ENCODE peak calls at places on chromosomes 6 and 20, in five cellular contexts. H is astrocyte, C is neural progenitor cell, B is H9, A is IMR-90. R is an unnamed sample.

GRCh38 chr6:168999392-168999791 is 254.3 kb downstream of the THBS2 start:
- DNase-seq in H (no peak), C (no peak), B (no peak), A (no peak), R (no peak)

GRCh38 chr6:74752303-74752702 is 453.6 kb downstream of the COL12A1 start:
- DNase-seq in H (no peak), C (no peak), B (no peak), A (no peak), R (no peak)

GRCh38 chr6:27547157-27548075 is 74.5 kb upstream of the ZNF184 start:
- DNase-seq in H (peak; percentile 44), C (peak; percentile 78), B (peak; percentile 69), A (peak; percentile 68), R (peak; percentile 74)

GRCh38 chr20:19746396-19746795 is 11.7 kb upstream of the RIN2 start:
- DNase-seq in H (no peak), C (no peak), B (no peak), A (no peak), R (no peak)

GRCh38 chr6:11848852-11849731 is 70.5 kb upstream of the ADTRP start:
- DNase-seq in H (peak; percentile 52), C (no peak), B (no peak), A (peak; percentile 42), R (no peak)

GRCh38 chr6:2220154-2220553 is 25.3 kb downstream of the GMDS start:
- DNase-seq in H (no peak), C (no peak), B (no peak), A (no peak), R (no peak)

GRCh38 chr6:64376394-64376793 is 740.8 kb downstream of the PHF3 start:
- DNase-seq in H (no peak), C (peak; percentile 74), B (no peak), A (no peak), R (no peak)

GRCh38 chr6:137155830-137156229 is 17.6 kb downstream of the IL22RA2 start:
- DNase-seq in H (peak; percentile 70), C (no peak), B (no peak), A (no peak), R (no peak)

GRCh38 chr6:147053311-147053921 is 150.8 kb upstream of the STXBP5 start:
- DNase-seq in H (no peak), C (peak; percentile 62), B (peak; percentile 50), A (no peak), R (no peak)

GRCh38 chr6:158042245-158042798 is 60.7 kb downstream of the SYNJ2 start:
- DNase-seq in H (peak; percentile 96), C (no peak), B (peak; percentile 26), A (peak; percentile 93), R (peak; percentile 69)

GRCh38 chr6:37204014-37204751 is 34.2 kb downstream of the PIM1 start:
- DNase-seq in H (peak; percentile 38), C (no peak), B (no peak), A (peak; percentile 47), R (no peak)

GRCh38 chr6:148934956-148935355 is 188.1 kb downstream of the UST start:
- DNase-seq in H (no peak), C (no peak), B (no peak), A (no peak), R (no peak)

GRCh38 chr6:161359617-161359945 is 85.7 kb upstream of the AGPAT4 start:
- DNase-seq in H (peak; percentile 35), C (no peak), B (no peak), A (no peak), R (no peak)

GRCh38 chr6:35786810-35787209 is 6.0 kb downstream of the CLPSL1 start:
- DNase-seq in H (no peak), C (no peak), B (no peak), A (no peak), R (no peak)

GRCh38 chr20:63377256-63378114 is 16.3 kb upstream of the CHRNA4 start:
- DNase-seq in H (no peak), C (peak; percentile 91), B (peak; percentile 62), A (no peak), R (no peak)

GRCh38 chr6:34412054-34412453 is 13.8 kb downstream of the RPS10 start:
- DNase-seq in H (peak; percentile 2), C (no peak), B (no peak), A (no peak), R (no peak)

DNA sequence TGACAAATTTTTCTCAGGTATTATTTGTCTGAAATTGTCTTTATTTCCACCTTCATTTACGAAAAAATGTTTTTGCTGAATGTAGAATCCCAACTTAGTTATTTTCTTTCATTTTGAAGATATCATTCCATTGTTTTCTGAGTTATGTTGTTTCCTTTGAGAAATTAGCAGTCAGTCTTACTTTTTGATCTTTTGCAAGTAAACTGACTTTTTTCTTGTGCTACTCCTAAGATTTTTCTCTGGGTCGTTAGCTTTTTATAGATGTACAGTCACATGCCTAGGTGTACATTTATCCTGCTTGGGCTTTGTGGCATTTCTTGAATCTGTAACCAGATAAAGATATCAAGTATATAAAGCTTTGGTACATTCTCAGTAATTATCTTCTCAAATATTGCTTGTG is 29.6 kb upstream of the ASIP start:
- DNase-seq in H (no peak), C (no peak), B (no peak), A (no peak), R (no peak)
- H3K9me3 ChIP-seq in H (peaks cover 4% of the 10 kb centered on the region), C (peaks cover 5% of the 10 kb centered on the region), B (no peaks in the 10 kb centered on the region), A (peaks cover 13% of the 10 kb centered on the region), R (peaks cover 5% of the 10 kb centered on the region)

GRCh38 chr6:45421700-45422540 is 44.2 kb upstream of the SUPT3H start:
- DNase-seq in H (peak; percentile 58), C (peak; percentile 80), B (peak; percentile 52), A (peak; percentile 67), R (no peak)

GRCh38 chr6:45423901-45424627 is 46.3 kb upstream of the SUPT3H start:
- DNase-seq in H (no peak), C (peak; percentile 65), B (peak; percentile 48), A (no peak), R (no peak)

GRCh38 chr6:45422541-45423110 is 44.9 kb upstream of the SUPT3H start:
- DNase-seq in H (peak; percentile 55), C (peak; percentile 73), B (peak; percentile 68), A (peak; percentile 55), R (no peak)

GRCh38 chr6:45424628-45424955 is 46.9 kb upstream of the SUPT3H start:
- DNase-seq in H (no peak), C (no peak), B (no peak), A (no peak), R (no peak)

GRCh38 chr6:45423111-45423900 is 45.6 kb upstream of the SUPT3H start:
- DNase-seq in H (no peak), C (peak; percentile 65), B (peak; percentile 64), A (no peak), R (no peak)
- H2AFZ ChIP-seq in H (peak overlapping the region; percentile 74), C (peak overlapping the region; percentile 93), B (no peak overlapping the region), A (peak overlapping the region; percentile 89), R (peak overlapping the region; percentile 85)

GRCh38 chr6:131914967-131915751 is 36.0 kb downstream of the CCN2 start:
- DNase-seq in H (peak; percentile 68), C (peak; percentile 80), B (peak; percentile 50), A (peak; percentile 89), R (peak; percentile 68)
- H3K4me2 ChIP-seq in H (no peak overlapping the region), C (no peak overlapping the region), B (no peak overlapping the region), A (no peak overlapping the region), R (peak overlapping the region; percentile 47)

DNA sequence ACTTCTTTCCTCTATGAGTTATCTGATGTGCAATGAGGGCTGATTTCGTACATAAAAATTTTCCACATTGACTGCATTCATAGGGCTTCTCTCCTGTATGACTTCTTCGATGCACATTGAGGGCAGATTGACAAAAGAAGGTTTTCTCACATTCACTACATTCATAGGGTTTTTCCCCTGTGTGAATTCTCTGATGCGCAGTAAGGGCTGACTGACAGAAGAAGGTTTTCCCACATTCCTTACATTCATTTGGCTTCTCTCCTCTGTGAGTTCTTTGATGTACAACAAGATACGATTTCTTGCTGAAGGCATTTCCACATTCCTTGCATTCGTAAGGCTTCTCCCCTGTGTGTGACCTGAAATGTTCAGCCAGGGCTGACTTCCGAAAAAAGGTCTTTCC is 11.4 kb downstream of the ZNF334 start:
- DNase-seq in H (no peak), C (no peak), B (no peak), A (no peak), R (no peak)
- H3K9me3 ChIP-seq in H (peaks cover 50% of the 10 kb centered on the region), C (peaks cover 72% of the 10 kb centered on the region), B (peaks cover 77% of the 10 kb centered on the region), A (peaks cover 27% of the 10 kb centered on the region), R (peaks cover 26% of the 10 kb centered on the region)

GRCh38 chr6:125802383-125802782 is 11.6 kb downstream of the NCOA7 start:
- DNase-seq in H (no peak), C (no peak), B (no peak), A (no peak), R (no peak)

GRCh38 chr6:125798734-125799510 is 8.2 kb downstream of the NCOA7 start:
- DNase-seq in H (peak; percentile 83), C (no peak), B (no peak), A (no peak), R (no peak)

GRCh38 chr6:125804264-125804663 is 13.5 kb downstream of the NCOA7 start:
- DNase-seq in H (no peak), C (no peak), B (no peak), A (no peak), R (no peak)

GRCh38 chr6:125806813-125807212 is 16.1 kb downstream of the NCOA7 start:
- DNase-seq in H (no peak), C (no peak), B (no peak), A (no peak), R (no peak)

DNA sequence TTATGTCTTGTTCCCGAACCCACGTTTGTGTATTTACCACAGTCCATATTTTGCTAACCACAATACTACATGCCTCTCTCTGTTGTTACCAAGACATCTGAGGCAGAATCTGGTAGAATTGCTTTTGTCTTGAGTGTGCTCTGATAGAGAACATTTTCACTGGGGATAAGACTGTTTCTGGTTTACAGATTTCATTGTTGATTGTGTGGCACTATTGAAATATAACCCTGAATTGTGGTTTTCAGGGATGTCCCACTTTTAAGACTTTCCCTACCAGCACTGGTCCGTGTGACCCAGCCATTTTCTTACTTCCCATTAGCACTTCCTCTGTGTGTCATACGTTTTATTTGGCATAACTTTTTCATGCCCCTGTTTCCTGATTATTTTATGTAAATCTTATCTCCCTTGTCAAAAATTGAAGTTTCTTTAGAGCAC is 12.2 kb downstream of the NCOA7 start:
- DNase-seq in H (peak; percentile 74), C (no peak), B (no peak), A (peak; percentile 37), R (no peak)
- H2AFZ ChIP-seq in H (no peak overlapping the region), C (no peak overlapping the region), B (no peak overlapping the region), A (no peak overlapping the region), R (no peak overlapping the region)

DNA sequence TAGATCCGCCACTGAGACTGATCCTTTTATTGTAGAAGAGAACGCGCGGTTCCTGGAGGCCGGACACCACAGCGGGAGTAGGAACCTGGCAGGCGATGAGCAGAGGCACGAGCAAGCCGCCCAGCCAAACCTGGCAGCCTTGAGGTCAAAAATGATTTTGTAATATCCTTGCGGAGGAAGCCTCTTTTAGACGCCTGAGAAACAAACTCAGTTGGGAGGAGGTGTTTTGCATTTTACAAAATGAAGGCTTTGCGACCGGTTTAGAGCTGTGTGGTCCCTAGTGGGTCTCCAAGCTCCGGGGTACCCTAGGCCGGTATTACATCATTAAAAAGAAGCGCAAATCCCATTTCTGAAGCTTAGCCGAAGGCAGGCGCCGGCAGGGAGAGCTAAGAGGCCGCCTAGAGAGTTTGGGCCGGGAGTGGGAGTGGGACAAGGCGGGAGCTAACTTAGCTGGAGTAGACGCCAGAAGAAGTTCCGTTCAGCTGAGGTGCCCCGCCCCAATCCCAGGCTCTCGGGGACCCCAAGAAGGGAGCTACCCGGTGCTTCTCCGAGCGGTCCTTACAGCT is 1.8 kb upstream of the TBX18 start:
- DNase-seq in H (no peak), C (peak; percentile 49), B (peak; percentile 37), A (no peak), R (no peak)
- H3K4me2 ChIP-seq in H (peak overlapping the region; percentile 27), C (peak overlapping the region; percentile 60), B (peak overlapping the region; percentile 28), A (no peak overlapping the region), R (no peak overlapping the region)

R was measured in HCT116.